ENCODE peak calls at places on chromosomes 2 and 18, in four cellular contexts. V, U, W and C are unnamed samples.

GRCh38 chr2:40625849-40626248 is 174.0 kb upstream of the SLC8A1 start:
- DNase-seq in V (no peak), U (no peak), W (no peak), C (no peak)

GRCh38 chr2:73009177-73009839 is 62.2 kb downstream of the SFXN5 start:
- DNase-seq in V (no peak), U (no peak), W (no peak), C (no peak)

GRCh38 chr18:75279381-75279780 is 68.8 kb downstream of the TSHZ1 start:
- DNase-seq in V (no peak), U (no peak), W (no peak), C (no peak)

GRCh38 chr2:131027566-131028528 is 65.4 kb downstream of the FAM168B start:
- DNase-seq in V (peak; percentile 8), U (no peak), W (peak; percentile 17), C (peak; percentile 30)

GRCh38 chr2:54767921-54768320 is 44.5 kb downstream of the EML6 start:
- DNase-seq in V (no peak), U (no peak), W (no peak), C (no peak)

GRCh38 chr2:234710066-234710465 is 213.2 kb upstream of the ARL4C start:
- DNase-seq in V (no peak), U (no peak), W (no peak), C (no peak)

GRCh38 chr18:21269349-21269748 is 27.3 kb downstream of the GREB1L start:
- DNase-seq in V (no peak), U (no peak), W (no peak), C (no peak)

GRCh38 chr18:4765401-4765800 is 310.3 kb upstream of the DLGAP1 start:
- DNase-seq in V (no peak), U (no peak), W (peak; percentile 62), C (no peak)

GRCh38 chr18:72427721-72428120 is 116.4 kb downstream of the CBLN2 start:
- DNase-seq in V (no peak), U (no peak), W (no peak), C (no peak)

GRCh38 chr18:9731380-9731779 is 23.3 kb downstream of the RAB31 start:
- DNase-seq in V (no peak), U (no peak), W (no peak), C (no peak)

GRCh38 chr2:101628050-101628392 is 69.5 kb upstream of the MAP4K4 start:
- DNase-seq in V (no peak), U (no peak), W (no peak), C (no peak)

GRCh38 chr2:181421464-181421863 is 35.7 kb upstream of the ITGA4 start:
- DNase-seq in V (no peak), U (no peak), W (no peak), C (no peak)

GRCh38 chr18:24827500-24827899 is 367.1 kb downstream of the HRH4 start:
- DNase-seq in V (no peak), U (no peak), W (no peak), C (no peak)

GRCh38 chr18:10330428-10330827 is 124.0 kb upstream of the APCDD1 start:
- DNase-seq in V (no peak), U (no peak), W (no peak), C (no peak)

GRCh38 chr2:46645681-46646162 is 166.4 kb downstream of the TMEM247 start:
- DNase-seq in V (no peak), U (peak; percentile 59), W (no peak), C (no peak)

GRCh38 chr2:165044505-165045303 is 89.4 kb upstream of the SLC38A11 start:
- DNase-seq in V (no peak), U (no peak), W (peak; percentile 6), C (no peak)

GRCh38 chr2:238731961-238732360 is 115.9 kb upstream of the TWIST2 start:
- DNase-seq in V (no peak), U (no peak), W (no peak), C (no peak)

GRCh38 chr18:76580288-76580962 is 85.4 kb upstream of the ZNF516 start:
- DNase-seq in V (no peak), U (no peak), W (no peak), C (no peak)

GRCh38 chr18:9474103-9474982 is 970 bp upstream of the RALBP1 start:
- DNase-seq in V (no peak), U (no peak), W (no peak), C (no peak)

GRCh38 chr2:134679740-134680139 is 39.1 kb downstream of the TMEM163 start:
- DNase-seq in V (no peak), U (no peak), W (no peak), C (no peak)

GRCh38 chr2:53829252-53829651 is 30.5 kb downstream of the GPR75 start:
- DNase-seq in V (no peak), U (no peak), W (no peak), C (no peak)

GRCh38 chr18:45997689-45998088 is 30.6 kb upstream of the EPG5 start:
- DNase-seq in V (no peak), U (no peak), W (peak; percentile 25), C (no peak)

GRCh38 chr2:69223759-69224494 is 163.1 kb downstream of the GFPT1 start:
- DNase-seq in V (no peak), U (no peak), W (no peak), C (no peak)

GRCh38 chr2:22126978-22127377 is 1003.2 kb downstream of the TDRD15 start:
- DNase-seq in V (no peak), U (no peak), W (no peak), C (no peak)

GRCh38 chr2:69509011-69509749 is 71.9 kb upstream of the NFU1 start:
- DNase-seq in V (no peak), U (no peak), W (no peak), C (no peak)

GRCh38 chr2:25300001-25300400 is 41.7 kb downstream of the DNMT3A start:
- DNase-seq in V (no peak), U (no peak), W (no peak), C (no peak)

GRCh38 chr2:143856973-143857372 is 662.9 kb downstream of the ZEB2 start:
- DNase-seq in V (no peak), U (no peak), W (no peak), C (no peak)